ENCODE peak calls at places on chromosomes 6 and 20, in ten cellular contexts. P is HCT116, I is breast epithelium, T is stomach, V is spleen, E is endothelial cell of umbilical vein, W is sigmoid colon, H is upper lobe of left lung, U is GM23338, F is esophagus muscularis mucosa. M is an unnamed sample.

GRCh38 chr6:116154887-116155286 is 29.0 kb upstream of the COL10A1 start:
- DNase-seq in T (no peak), P (no peak), W (no peak), V (no peak), E (no peak), I (no peak), H (no peak), U (no peak), F (no peak), M (no peak)

GRCh38 chr6:63307581-63308246 is 12.1 kb downstream of the LGSN start:
- DNase-seq in I (no peak), E (peak), P (peak), W (no peak), U (peak), H (no peak), V (no peak), F (no peak), T (no peak), M (no peak)

GRCh38 chr6:78231002-78231401 is 578.2 kb downstream of the MEI4 start:
- DNase-seq in H (no peak), T (no peak), F (no peak), E (no peak), I (no peak), P (no peak), W (no peak), U (no peak), V (no peak), M (no peak)

GRCh38 chr6:5012531-5012930 is 8.7 kb upstream of the RPP40 start:
- DNase-seq in T (no peak), V (no peak), W (no peak), U (no peak), E (peak), H (no peak), F (no peak), I (no peak), P (no peak), M (no peak)

GRCh38 chr20:13029687-13030510 is 21.1 kb downstream of the SPTLC3 start:
- DNase-seq in E (peak), P (peak), W (no peak), I (no peak), F (no peak), H (no peak), T (peak), U (no peak), V (no peak), M (peak)

GRCh38 chr6:142207265-142207877 is 60.3 kb downstream of the VTA1 start:
- DNase-seq in U (peak), F (no peak), V (no peak), P (peak), E (peak), T (peak), H (no peak), I (no peak), W (no peak), M (peak)

GRCh38 chr6:151551223-151551857 is 57.5 kb downstream of the CCDC170 start:
- DNase-seq in W (no peak), F (no peak), P (no peak), V (no peak), H (no peak), E (no peak), I (no peak), T (no peak), U (no peak), M (no peak)

GRCh38 chr20:884983-885952 is 30.9 kb downstream of the ANGPT4 start:
- DNase-seq in V (no peak), E (peak), H (peak), T (no peak), F (no peak), W (no peak), P (no peak), U (peak), I (no peak), M (peak)

GRCh38 chr6:3247255-3248146 is 11.2 kb upstream of the PSMG4 start:
- DNase-seq in F (no peak), V (no peak), W (peak), P (no peak), U (peak), I (no peak), H (peak), T (peak), E (peak), M (peak)

GRCh38 chr20:37734228-37734980 is 40.6 kb downstream of the CTNNBL1 start:
- DNase-seq in E (no peak), W (no peak), T (no peak), P (no peak), I (no peak), F (no peak), U (no peak), H (no peak), V (no peak), M (no peak)

GRCh38 chr6:2817778-2818443 is 23.8 kb downstream of the SERPINB1 start:
- DNase-seq in P (no peak), T (no peak), H (no peak), E (peak), I (no peak), V (no peak), F (no peak), U (no peak), W (no peak), M (no peak)

GRCh38 chr20:19975901-19976300 is 41.3 kb upstream of the NAA20 start:
- DNase-seq in E (no peak), V (no peak), F (no peak), P (no peak), I (no peak), T (peak), W (no peak), H (no peak), U (no peak), M (no peak)

GRCh38 chr20:53692465-53693067 is 98.9 kb upstream of the ZNF217 start:
- DNase-seq in U (no peak), H (no peak), W (peak), F (no peak), T (no peak), E (peak), P (no peak), V (peak), I (no peak), M (no peak)

GRCh38 chr20:11935212-11935611 is 17.5 kb downstream of the BTBD3 start:
- DNase-seq in P (no peak), F (no peak), E (no peak), H (no peak), T (no peak), I (no peak), V (no peak), U (no peak), W (no peak), M (no peak)

GRCh38 chr20:22180244-22180643 is 404.1 kb downstream of the FOXA2 start:
- DNase-seq in W (no peak), F (no peak), I (no peak), T (no peak), E (no peak), P (no peak), H (no peak), U (peak), V (no peak), M (no peak)

GRCh38 chr20:57788936-57789613 is 79.3 kb upstream of the PMEPA1 start:
- DNase-seq in T (no peak), I (no peak), W (peak), E (no peak), U (no peak), P (no peak), F (no peak), V (peak), H (no peak), M (no peak)

GRCh38 chr6:51019785-51020184 is 201.1 kb downstream of the TFAP2B start:
- DNase-seq in U (no peak), W (no peak), F (no peak), H (no peak), E (no peak), P (no peak), V (no peak), T (no peak), I (no peak), M (no peak)

GRCh38 chr6:31660998-31661866 is 654 bp upstream of the C6orf47 start:
- DNase-seq in U (no peak), W (no peak), I (no peak), H (no peak), T (no peak), V (no peak), P (no peak), F (no peak), E (no peak), M (no peak)

GRCh38 chr20:38228436-38228835 is 32.1 kb downstream of the KIAA1755 start:
- DNase-seq in W (no peak), F (no peak), V (no peak), T (no peak), U (no peak), I (no peak), E (no peak), P (no peak), H (no peak), M (no peak)

GRCh38 chr6:32195902-32196681 is 3.6 kb upstream of the GPSM3 start:
- DNase-seq in W (peak), E (peak), F (peak), H (peak), T (peak), U (peak), P (peak), V (peak), I (peak), M (peak)

GRCh38 chr6:119096683-119097310 is 18.3 kb upstream of the FAM184A start:
- DNase-seq in V (no peak), H (no peak), U (no peak), T (no peak), F (no peak), I (peak), P (no peak), E (peak), W (peak), M (peak)

DNA sequence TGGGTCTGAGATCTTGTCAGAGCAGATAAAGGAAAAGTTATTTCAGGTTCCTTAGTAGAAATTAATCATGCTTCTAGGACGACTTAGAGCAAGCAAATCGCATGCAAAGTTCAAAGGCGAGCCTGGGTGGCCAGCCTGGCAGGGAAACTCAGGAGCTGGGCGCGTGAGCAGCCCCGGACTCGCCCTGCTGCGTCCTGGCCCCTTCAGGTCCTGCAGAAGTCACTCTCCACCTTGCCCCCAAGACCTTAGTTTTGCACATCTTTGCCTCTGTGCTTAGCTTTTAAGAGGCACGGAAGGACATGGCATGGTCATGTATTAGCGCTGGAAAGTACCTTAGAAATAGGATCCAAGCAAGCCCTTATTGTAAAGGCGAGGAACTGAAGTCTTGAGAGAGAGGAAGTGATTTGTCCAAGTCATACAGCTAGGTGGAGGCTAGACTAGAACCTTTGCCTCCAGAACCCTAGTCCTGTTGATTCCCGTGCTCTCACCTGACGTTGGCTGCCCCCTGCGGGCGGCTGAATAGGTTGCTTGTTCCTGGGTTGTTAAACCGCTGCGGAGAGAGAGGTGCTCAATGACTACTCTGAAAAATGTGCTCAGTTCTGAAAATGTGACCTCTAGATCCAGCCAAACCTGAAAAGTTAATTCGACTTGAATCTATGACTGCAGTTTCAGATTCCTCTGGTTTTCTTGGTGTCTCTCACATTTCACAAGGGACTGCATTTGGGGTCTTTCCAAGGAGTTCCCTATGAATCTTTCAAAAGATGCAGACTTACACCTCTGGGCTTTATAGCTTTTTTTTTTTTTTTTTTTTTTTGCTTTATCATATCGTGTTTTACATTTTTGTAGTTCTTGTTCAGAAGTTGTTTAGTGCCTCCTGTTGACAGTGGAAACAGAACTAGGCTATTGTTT is 2.7 kb downstream of the MYB start:
- DNase-seq in U (peak), P (peak), T (peak), H (peak), E (peak), F (no peak), V (peak), I (peak), W (no peak), M (peak)
- TF ChIP-seq POLR2AphosphoS5 in U (no peak), P (no peak), T (no peak), H (no peak), E (no peak), F (no peak), V (no peak), I (no peak), W (no peak), M (no peak)

DNA sequence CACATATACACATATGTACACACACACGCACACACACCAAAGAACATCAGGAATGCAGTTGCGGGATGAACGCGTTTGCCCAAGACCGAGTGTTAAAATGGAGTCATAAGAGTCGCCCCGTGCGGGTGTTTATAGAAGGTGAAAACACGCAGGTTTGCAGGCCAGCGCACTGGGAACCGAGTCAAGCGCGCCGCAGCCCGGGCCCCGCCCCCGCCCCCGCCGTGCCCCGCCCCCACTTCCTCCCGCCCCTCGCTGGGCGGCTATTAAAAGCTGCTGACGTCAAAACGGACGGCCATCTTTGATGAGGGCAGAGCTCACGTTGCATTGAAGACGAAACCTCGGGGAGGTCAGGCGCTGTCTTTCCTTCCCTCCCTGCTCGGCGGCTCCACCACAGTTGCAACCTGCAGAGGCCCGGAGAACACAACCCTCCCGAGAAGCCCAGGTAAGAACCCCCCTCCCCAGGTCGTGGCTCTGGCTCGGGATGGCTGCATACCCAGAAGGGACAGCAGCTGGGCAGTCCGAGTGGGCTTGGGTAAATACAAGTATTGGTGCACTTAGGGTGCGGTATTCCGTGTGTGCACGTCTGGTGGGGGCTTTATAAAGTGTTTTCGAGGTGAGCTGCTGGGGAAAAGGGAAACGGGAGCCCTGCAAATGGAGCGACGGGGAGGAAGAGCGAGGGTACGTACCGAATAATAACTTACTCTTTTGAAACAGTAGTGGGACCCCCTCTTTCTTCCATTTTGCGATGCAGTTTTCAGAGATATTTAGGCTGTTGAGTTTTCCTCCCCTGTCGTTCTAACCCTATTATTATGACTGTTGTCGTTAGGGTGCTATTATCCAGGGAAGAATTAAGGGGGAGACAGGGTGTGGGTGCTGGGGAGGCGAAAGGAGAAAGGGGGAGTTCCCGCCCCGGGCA is at the start of gene SNAP25:
- DNase-seq in H (peak), I (peak), T (peak), F (no peak), P (peak), E (peak), V (no peak), U (peak), W (peak), M (peak)
- TF ChIP-seq POLR2AphosphoS5 in H (no peak), I (no peak), T (peak), F (no peak), P (no peak), E (no peak), V (no peak), U (no peak), W (no peak), M (peak)

GRCh38 chr6:162971346-162971745 is 243.6 kb downstream of the PACRG start:
- DNase-seq in H (no peak), E (no peak), V (no peak), P (no peak), F (no peak), W (no peak), U (no peak), I (no peak), T (no peak), M (no peak)
- TF ChIP-seq POLR2AphosphoS5 in H (no peak), E (no peak), V (no peak), P (no peak), F (no peak), W (no peak), U (no peak), I (no peak), T (no peak), M (no peak)

GRCh38 chr6:36124881-36125280 is 5.4 kb upstream of the MAPK13 start:
- DNase-seq in W (no peak), H (no peak), U (no peak), F (no peak), T (no peak), I (no peak), V (no peak), P (no peak), E (no peak), M (no peak)

GRCh38 chr6:36125575-36125974 is 4.7 kb upstream of the MAPK13 start:
- DNase-seq in W (no peak), U (no peak), T (no peak), V (no peak), E (no peak), H (no peak), F (no peak), I (no peak), P (no peak), M (no peak)

GRCh38 chr6:36121752-36122494 is 8.4 kb upstream of the MAPK13 start:
- DNase-seq in E (no peak), H (no peak), I (no peak), T (no peak), W (peak), P (no peak), V (peak), U (no peak), F (no peak), M (no peak)

GRCh38 chr6:36122495-36123269 is 7.6 kb upstream of the MAPK13 start:
- DNase-seq in I (no peak), W (no peak), F (no peak), H (no peak), P (no peak), U (no peak), T (no peak), V (no peak), E (no peak), M (no peak)

DNA sequence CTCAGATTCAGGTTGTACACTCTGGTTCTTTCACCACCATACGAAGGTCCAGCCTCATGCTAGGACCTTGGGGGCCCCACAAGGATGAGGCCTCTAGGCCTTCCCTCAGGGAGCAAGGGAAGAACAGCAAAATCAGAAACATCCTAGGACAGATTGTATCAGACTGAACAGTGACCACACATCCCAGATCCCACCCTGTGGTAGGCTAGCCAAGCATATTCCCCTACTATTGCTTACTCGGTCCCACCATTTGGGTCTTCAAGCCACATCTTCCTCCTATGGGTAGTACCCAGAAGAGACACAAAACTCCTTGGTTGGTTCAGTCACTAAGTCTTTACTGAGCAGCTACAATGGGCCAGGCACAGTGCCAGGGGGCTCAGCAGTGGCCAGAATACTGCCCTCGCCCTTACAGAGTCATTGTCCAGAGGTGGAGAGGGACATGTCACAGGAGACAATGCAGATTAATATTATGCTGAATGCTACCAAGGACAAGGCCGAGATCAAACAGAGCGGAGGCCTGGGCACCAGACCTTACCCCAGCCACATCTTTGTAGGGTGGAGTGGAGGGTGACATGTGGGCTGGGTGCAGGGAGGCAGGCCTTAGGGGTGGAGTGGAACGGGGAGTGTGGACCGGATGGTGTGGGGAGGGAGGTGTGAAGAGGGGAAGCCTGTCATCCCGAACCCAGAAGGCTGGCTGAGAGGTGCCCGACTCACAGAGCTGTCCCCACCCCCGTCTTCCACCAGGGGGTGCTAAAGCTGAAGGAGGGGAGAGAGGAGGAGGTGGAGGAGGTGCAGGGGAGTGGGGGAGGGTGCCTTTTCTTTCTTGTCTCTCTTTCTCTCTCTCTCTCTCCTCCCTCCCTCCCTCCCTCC is 6.8 kb upstream of the MAPK13 start:
- DNase-seq in I (peak), W (peak), T (peak), H (no peak), F (peak), E (peak), U (peak), V (peak), P (peak), M (peak)
- TF ChIP-seq POLR2AphosphoS5 in I (no peak), W (no peak), T (no peak), H (peak), F (peak), E (no peak), U (peak), V (peak), P (no peak), M (peak)

GRCh38 chr6:35730745-35731413 is 6.0 kb upstream of the ARMC12 start:
- DNase-seq in F (no peak), I (no peak), T (no peak), V (no peak), H (no peak), P (no peak), W (no peak), U (no peak), E (no peak), M (no peak)

GRCh38 chr6:35729722-35730121 is 7.1 kb upstream of the ARMC12 start:
- DNase-seq in I (peak), T (no peak), E (no peak), W (no peak), F (no peak), V (no peak), U (no peak), P (no peak), H (no peak), M (no peak)

GRCh38 chr6:35729349-35729678 is 7.5 kb upstream of the ARMC12 start:
- DNase-seq in E (no peak), T (no peak), F (no peak), V (no peak), H (no peak), U (no peak), W (no peak), I (peak), P (no peak), M (no peak)

GRCh38 chr6:35731736-35732532 is 4.9 kb upstream of the ARMC12 start:
- DNase-seq in W (peak), F (peak), H (peak), T (peak), V (peak), I (peak), U (peak), E (peak), P (no peak), M (peak)

DNA sequence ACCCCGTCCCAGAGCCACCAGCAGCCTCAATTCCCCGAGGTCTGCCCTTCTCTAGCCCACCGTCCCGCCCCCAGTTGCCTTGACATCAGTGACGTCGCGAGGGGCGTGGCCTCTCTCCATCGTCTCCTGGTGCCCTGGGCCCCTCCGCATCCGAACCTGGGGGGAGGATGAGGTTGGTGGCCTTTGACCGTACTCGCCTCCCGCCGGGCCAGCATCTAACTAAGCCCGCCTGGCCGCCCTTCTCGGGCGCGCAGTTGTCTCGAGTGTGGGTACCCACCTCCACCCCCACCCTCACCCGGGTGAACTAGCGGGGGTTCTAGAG is 5.5 kb upstream of the ARMC12 start:
- DNase-seq in F (peak), T (peak), V (peak), I (peak), E (peak), W (peak), P (no peak), H (peak), U (peak), M (peak)
- TF ChIP-seq POLR2AphosphoS5 in F (no peak), T (peak), V (peak), I (peak), E (no peak), W (peak), P (no peak), H (peak), U (peak), M (peak)